ENCODE peak calls at places on chromosomes 7 and 10, in six cellular contexts. M is activated T-cell treated with anti-CD3 and anti-CD28 coated beads for 1 hour, J is occipital lobe, R is endodermal cell, D is NB4, T is gastrocnemius medialis. E is an unnamed sample.

GRCh38 chr7:26782501-26782900 is 81.9 kb downstream of the SKAP2 start:
- DNase-seq in T (no peak), M (no peak), R (no peak), J (no peak), D (peak), E (no peak)

GRCh38 chr7:134750083-134751062 is 29.1 kb upstream of the CALD1 start:
- DNase-seq in T (peak), R (peak), J (peak), M (peak), D (peak), E (peak)

GRCh38 chr7:130938661-130939060 is 204.7 kb upstream of the KLF14 start:
- DNase-seq in D (no peak), J (no peak), T (no peak), M (no peak), R (no peak), E (no peak)

GRCh38 chr7:91212592-91212991 is 51.6 kb upstream of the FZD1 start:
- DNase-seq in T (peak), J (no peak), M (no peak), D (no peak), R (no peak), E (no peak)

GRCh38 chr7:105794741-105795729 is 81.4 kb downstream of the ATXN7L1 start:
- DNase-seq in J (no peak), D (no peak), R (no peak), T (no peak), M (no peak), E (no peak)

GRCh38 chr7:107879400-107880035 is 11.5 kb upstream of the DLD start:
- DNase-seq in M (no peak), T (no peak), J (no peak), D (peak), R (peak), E (no peak)

GRCh38 chr10:84497978-84498377 is 169.6 kb downstream of the CCSER2 start:
- DNase-seq in D (no peak), R (no peak), M (no peak), J (no peak), T (no peak), E (no peak)

GRCh38 chr7:14687777-14688176 is 214.8 kb downstream of the DGKB start:
- DNase-seq in M (no peak), T (no peak), R (no peak), J (no peak), D (no peak), E (no peak)

GRCh38 chr10:125878957-125879835 is 1.9 kb downstream of the DHX32 start:
- DNase-seq in D (peak), T (no peak), M (no peak), J (no peak), R (no peak), E (no peak)

GRCh38 chr10:18214692-18215563 is 74.7 kb downstream of the CACNB2 start:
- DNase-seq in R (peak), D (peak), T (no peak), J (peak), M (no peak), E (peak)

GRCh38 chr7:1537631-1538412 is 7.3 kb downstream of the MAFK start:
- DNase-seq in D (no peak), R (peak), T (peak), M (no peak), J (peak), E (peak)

GRCh38 chr7:35593896-35594295 is 101.0 kb downstream of the HERPUD2 start:
- DNase-seq in M (no peak), R (peak), J (no peak), D (peak), T (no peak), E (peak)

GRCh38 chr7:22563621-22564241 is 63.7 kb upstream of the STEAP1B start:
- DNase-seq in M (no peak), D (no peak), T (no peak), R (peak), J (no peak), E (no peak)

GRCh38 chr10:11255796-11256444 is 238.2 kb downstream of the CELF2 start:
- DNase-seq in D (peak), T (no peak), M (no peak), J (no peak), R (no peak), E (no peak)

GRCh38 chr7:101739757-101740398 is 77.5 kb upstream of the CUX1 start:
- DNase-seq in D (peak), J (no peak), T (no peak), R (no peak), M (no peak), E (no peak)

GRCh38 chr7:134639061-134639460 is 7.6 kb upstream of the BPGM start:
- DNase-seq in R (no peak), J (no peak), T (no peak), M (no peak), D (no peak), E (no peak)

GRCh38 chr10:49398000-49398861 is 2.3 kb upstream of the DRGX start:
- DNase-seq in T (no peak), M (peak), J (peak), D (peak), R (peak), E (peak)

GRCh38 chr10:44069573-44069972 is 315.3 kb downstream of the CXCL12 start:
- DNase-seq in T (no peak), J (no peak), R (no peak), M (no peak), D (no peak), E (no peak)

GRCh38 chr10:1652151-1652550 is 85.2 kb downstream of the ADARB2 start:
- DNase-seq in R (peak), M (no peak), J (no peak), D (no peak), T (no peak), E (no peak)

GRCh38 chr7:17898111-17898510 is 42.2 kb downstream of the SNX13 start:
- DNase-seq in R (no peak), M (no peak), J (no peak), D (no peak), T (no peak), E (no peak)

GRCh38 chr7:106865130-106866115 is at the start of gene PIK3CG:
- DNase-seq in T (no peak), M (no peak), J (no peak), R (no peak), D (peak), E (no peak)

GRCh38 chr7:96800824-96801223 is 91.2 kb upstream of the SEM1 start:
- DNase-seq in T (no peak), M (no peak), D (no peak), R (no peak), J (no peak), E (no peak)

GRCh38 chr10:117570880-117571279 is 28.3 kb downstream of the EMX2 start:
- DNase-seq in J (no peak), T (no peak), D (no peak), M (no peak), R (no peak), E (no peak)

GRCh38 chr7:4725014-4725951 is 43.2 kb downstream of the FOXK1 start:
- DNase-seq in J (peak), R (peak), T (peak), M (peak), D (peak), E (peak)

GRCh38 chr10:71221586-71222202 is 9.3 kb downstream of the UNC5B start:
- DNase-seq in M (no peak), T (peak), R (peak), D (peak), J (no peak), E (no peak)

GRCh38 chr7:39979406-39980073 is 29.5 kb downstream of the CDK13 start:
- DNase-seq in R (no peak), D (no peak), M (no peak), J (no peak), T (no peak), E (no peak)

GRCh38 chr7:150992833-150993302 is 2.1 kb downstream of the NOS3 start:
- DNase-seq in M (no peak), D (peak), T (no peak), J (no peak), R (peak), E (peak)